ENCODE peak calls at places on chromosome 9, in five cellular contexts. Y is Peyer's patch, I is HuH-7, Q is NB4, A is vagina. U is an unnamed sample.

GRCh38 chr9:131228988-131229387 is 47.3 kb downstream of the FAM78A start:
- DNase-seq in Q (no peak), Y (peak), I (no peak), A (no peak), U (no peak)

GRCh38 chr9:85964949-85965348 is 24.0 kb downstream of the NAA35 start:
- DNase-seq in I (no peak), Y (no peak), Q (no peak), A (no peak), U (no peak)

GRCh38 chr9:6417186-6417585 is 4.2 kb downstream of the UHRF2 start:
- DNase-seq in Q (peak), A (no peak), Y (no peak), I (no peak), U (peak)

GRCh38 chr9:128523199-128523925 is 18.8 kb downstream of the GLE1 start:
- DNase-seq in I (no peak), A (no peak), Y (no peak), Q (no peak), U (peak)

GRCh38 chr9:37784640-37785483 is at the start of gene EXOSC3:
- DNase-seq in I (peak), A (no peak), Y (peak), Q (peak), U (peak)

GRCh38 chr9:91865041-91865440 is 85.0 kb downstream of the ROR2 start:
- DNase-seq in Y (no peak), A (no peak), Q (no peak), I (no peak), U (no peak)

GRCh38 chr9:7186175-7186574 is 428.4 kb downstream of the KDM4C start:
- DNase-seq in Q (peak), Y (no peak), A (no peak), I (no peak), U (peak)

GRCh38 chr9:38107811-38108304 is 38.8 kb upstream of the SHB start:
- DNase-seq in Y (no peak), I (no peak), Q (no peak), A (peak), U (no peak)

GRCh38 chr9:38308136-38308535 is 84.4 kb upstream of the ALDH1B1 start:
- DNase-seq in I (no peak), Q (no peak), A (no peak), Y (no peak), U (no peak)

GRCh38 chr9:272251-273213 is 57.9 kb downstream of the DOCK8 start:
- DNase-seq in Q (peak), Y (peak), A (no peak), I (no peak), U (peak)

GRCh38 chr9:101977614-101978210 is 239.3 kb upstream of the GRIN3A start:
- DNase-seq in I (no peak), A (no peak), Q (peak), Y (no peak), U (peak)

GRCh38 chr9:133845659-133845947 is 107.5 kb upstream of the SARDH start:
- DNase-seq in Y (no peak), I (no peak), A (no peak), Q (no peak), U (no peak)

GRCh38 chr9:14343236-14343947 is 29.5 kb upstream of the NFIB start:
- DNase-seq in Q (no peak), I (no peak), A (no peak), Y (no peak), U (no peak)

GRCh38 chr9:119280740-119281485 is 88.3 kb downstream of the BRINP1 start:
- DNase-seq in Q (no peak), A (no peak), Y (no peak), I (no peak), U (no peak)

U was measured in KBM-7.